ENCODE peak calls at places on chromosomes 11 and 22, in seven cellular contexts. B, W, I, S, Y, G and J are unnamed samples.

GRCh38 chr11:66015094-66015881 is 3.5 kb downstream of the CST6 start:
- DNase-seq in B (no peak), I (no peak), W (no peak), Y (no peak), G (no peak), S (no peak), J (no peak)

GRCh38 chr22:37331034-37331428 is 48.7 kb downstream of the CYTH4 start:
- DNase-seq in G (no peak), S (no peak), I (peak; percentile 43), B (peak; percentile 79), Y (no peak), W (no peak), J (no peak)

GRCh38 chr22:48886604-48887393 is 940.9 kb downstream of the BRD1 start:
- DNase-seq in Y (no peak), B (no peak), S (peak; percentile 15), I (no peak), W (no peak), G (no peak), J (no peak)

GRCh38 chr11:1375161-1375954 is 14.4 kb upstream of the BRSK2 start:
- DNase-seq in G (no peak), S (no peak), I (no peak), B (no peak), Y (no peak), W (no peak), J (no peak)

GRCh38 chr22:46618667-46619066 is 1.5 kb upstream of the GRAMD4 start:
- DNase-seq in S (no peak), Y (no peak), G (no peak), B (no peak), I (no peak), W (no peak), J (no peak)

GRCh38 chr22:44025171-44026065 is 1.3 kb downstream of the PARVB start:
- DNase-seq in I (no peak), B (no peak), W (no peak), Y (no peak), G (no peak), S (no peak), J (no peak)

GRCh38 chr22:29112680-29113079 is 39.8 kb downstream of the KREMEN1 start:
- DNase-seq in G (no peak), Y (no peak), B (peak; percentile 8), I (no peak), W (no peak), S (no peak), J (no peak)

GRCh38 chr22:21818487-21819182 is 48.8 kb downstream of the MAPK1 start:
- DNase-seq in W (peak; percentile 40), Y (no peak), G (no peak), I (no peak), S (peak; percentile 34), B (no peak), J (no peak)

GRCh38 chr11:11660351-11660750 is 38.5 kb upstream of the GALNT18 start:
- DNase-seq in B (no peak), Y (no peak), S (no peak), W (no peak), G (no peak), I (no peak), J (no peak)

GRCh38 chr22:32587449-32587848 is 112.8 kb downstream of the FBXO7 start:
- DNase-seq in G (peak; percentile 58), B (no peak), S (no peak), I (no peak), W (no peak), Y (no peak), J (no peak)

GRCh38 chr22:35275580-35275979 is 18.3 kb downstream of the HMGXB4 start:
- DNase-seq in B (peak; percentile 66), G (no peak), Y (no peak), I (no peak), W (no peak), S (no peak), J (no peak)

GRCh38 chr11:106818416-106818815 is 199.9 kb downstream of the GUCY1A2 start:
- DNase-seq in I (no peak), W (no peak), S (no peak), G (no peak), Y (no peak), B (no peak), J (no peak)

GRCh38 chr11:68312117-68312779 is at the start of gene LRP5:
- DNase-seq in S (no peak), I (peak; percentile 31), B (peak; percentile 10), G (no peak), W (no peak), Y (no peak), J (no peak)

GRCh38 chr11:29343465-29344333 is 673.1 kb downstream of the KCNA4 start:
- DNase-seq in S (peak; percentile 76), B (peak; percentile 34), W (peak; percentile 67), G (peak; percentile 46), Y (no peak), I (peak; percentile 54), J (peak; percentile 55)

GRCh38 chr22:45235851-45236342 is 4.8 kb downstream of the KIAA0930 start:
- DNase-seq in I (no peak), G (no peak), B (no peak), W (no peak), Y (no peak), S (no peak), J (no peak)

GRCh38 chr22:45239378-45240136 is 1.1 kb downstream of the KIAA0930 start:
- DNase-seq in S (no peak), I (no peak), B (no peak), W (peak; percentile 41), Y (no peak), G (no peak), J (no peak)

GRCh38 chr22:45235101-45235777 is 5.5 kb downstream of the KIAA0930 start:
- DNase-seq in Y (no peak), S (no peak), W (no peak), G (no peak), I (no peak), B (no peak), J (no peak)

GRCh38 chr22:45238431-45239377 is 2.0 kb downstream of the KIAA0930 start:
- DNase-seq in W (peak; percentile 16), S (no peak), B (no peak), Y (no peak), I (no peak), G (no peak), J (no peak)

GRCh38 chr22:45237065-45237990 is 3.4 kb downstream of the KIAA0930 start:
- DNase-seq in I (no peak), W (no peak), B (no peak), G (no peak), S (no peak), Y (no peak), J (no peak)
- H2BK120ac ChIP-seq in I (no peak overlapping the region), W (no peak overlapping the region), B (no peak overlapping the region), G (no peak overlapping the region), S (no peak overlapping the region), Y (no peak overlapping the region), J (no peak overlapping the region)

DNA sequence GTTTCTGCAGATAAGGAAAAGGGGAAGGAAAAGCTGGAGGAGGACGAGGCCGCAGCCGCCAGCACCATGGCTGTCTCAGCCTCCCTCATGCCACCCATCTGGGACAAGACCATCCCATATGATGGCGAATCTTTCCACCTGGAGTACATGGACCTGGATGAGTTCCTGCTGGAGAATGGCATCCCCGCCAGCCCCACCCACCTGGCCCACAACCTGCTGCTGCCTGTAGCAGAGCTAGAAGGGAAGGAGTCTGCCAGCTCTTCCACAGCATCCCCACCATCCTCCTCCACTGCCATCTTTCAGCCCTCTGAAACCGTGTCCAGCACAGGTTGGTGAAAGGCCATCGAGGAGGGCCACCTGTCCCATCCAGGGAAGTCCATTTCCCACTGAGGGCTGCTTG is 5.6 kb downstream of the TEF start:
- DNase-seq in B (no peak), I (no peak), W (no peak), G (no peak), Y (no peak), S (no peak), J (no peak)
- H3K18ac ChIP-seq in B (no peak overlapping the region), I (no peak overlapping the region), W (no peak overlapping the region), G (no peak overlapping the region), Y (no peak overlapping the region), S (no peak overlapping the region), J (no peak overlapping the region)

GRCh38 chr11:64741393-64742086 is 2.4 kb downstream of the RASGRP2 start:
- DNase-seq in S (peak; percentile 66), B (no peak), G (no peak), W (peak; percentile 42), Y (no peak), I (no peak), J (no peak)

GRCh38 chr11:64744544-64745218 is 739 bp upstream of the RASGRP2 start:
- DNase-seq in S (no peak), B (no peak), Y (no peak), I (no peak), W (no peak), G (no peak), J (no peak)

GRCh38 chr11:64743591-64744543 is at the start of gene RASGRP2:
- DNase-seq in Y (no peak), G (no peak), W (peak; percentile 42), B (no peak), S (peak; percentile 85), I (peak; percentile 40), J (no peak)

GRCh38 chr11:64742940-64743590 is 877 bp downstream of the RASGRP2 start:
- DNase-seq in I (peak; percentile 57), B (no peak), Y (no peak), S (peak; percentile 76), G (peak; percentile 30), W (peak; percentile 45), J (no peak)

GRCh38 chr11:64742087-64742939 is 1.6 kb downstream of the RASGRP2 start:
- DNase-seq in Y (no peak), I (peak; percentile 25), B (no peak), G (no peak), W (peak; percentile 32), S (peak; percentile 56), J (no peak)
- H2BK120ac ChIP-seq in Y (no peak overlapping the region), I (no peak overlapping the region), B (no peak overlapping the region), G (no peak overlapping the region), W (no peak overlapping the region), S (no peak overlapping the region), J (no peak overlapping the region)

GRCh38 chr11:89477175-89477574 is 14.0 kb downstream of the NOX4 start:
- DNase-seq in S (peak; percentile 68), B (no peak), W (peak; percentile 64), Y (no peak), I (no peak), G (peak; percentile 9), J (no peak)
- H3K18ac ChIP-seq in S (no peak overlapping the region), B (no peak overlapping the region), W (no peak overlapping the region), Y (no peak overlapping the region), I (no peak overlapping the region), G (no peak overlapping the region), J (no peak overlapping the region)

GRCh38 chr11:33544593-33545373 is 155.8 kb downstream of the C11orf91 start:
- DNase-seq in I (no peak), W (no peak), G (peak; percentile 99), B (no peak), S (no peak), Y (no peak), J (no peak)
- H2BK120ac ChIP-seq in I (no peak overlapping the region), W (no peak overlapping the region), G (no peak overlapping the region), B (peak overlapping the region; percentile 61), S (no peak overlapping the region), Y (no peak overlapping the region), J (no peak overlapping the region)

GRCh38 chr11:78315724-78316123 is 101.9 kb downstream of the GAB2 start:
- DNase-seq in W (no peak), G (no peak), B (no peak), I (no peak), S (no peak), Y (no peak), J (no peak)
- H3K18ac ChIP-seq in W (no peak overlapping the region), G (peak overlapping the region; percentile 89), B (no peak overlapping the region), I (no peak overlapping the region), S (no peak overlapping the region), Y (no peak overlapping the region), J (peak overlapping the region; percentile 46)